ENCODE peak calls at places on chromosomes 16 and 17, in six cellular contexts. G is heart right ventricle, I is ovary, M is GM23338, U is IMR-90, J is OCI-LY7. A is an unnamed sample. For H3K4me1, the result is how much of the 10 kb centered on the place peaks cover.

GRCh38 chr17:46057366-46057765 is 58.3 kb downstream of the STH start:
- DNase-seq in G (no peak), U (no peak), I (no peak), J (no peak), M (no peak), A (no peak)

GRCh38 chr17:51050291-51051033 is 70.2 kb downstream of the SPAG9 start:
- DNase-seq in U (no peak), J (peak), I (no peak), M (no peak), G (no peak), A (no peak)

GRCh38 chr16:75265911-75266701 is 14.7 kb upstream of the BCAR1 start:
- DNase-seq in I (peak), U (peak), J (peak), G (peak), M (peak), A (peak)

GRCh38 chr17:78132767-78133178 is 2.2 kb downstream of the TMC8 start:
- DNase-seq in J (no peak), I (no peak), M (no peak), G (no peak), U (no peak), A (no peak)

GRCh38 chr16:71929048-71929447 is 33.7 kb downstream of the IST1 start:
- DNase-seq in U (peak), I (no peak), G (peak), M (no peak), J (no peak), A (no peak)

GRCh38 chr17:50298018-50298417 is 23.8 kb downstream of the TMEM92 start:
- DNase-seq in I (peak), M (no peak), J (no peak), G (no peak), U (no peak), A (no peak)

GRCh38 chr17:72370819-72371218 is 250.0 kb downstream of the SOX9 start:
- DNase-seq in J (no peak), G (no peak), M (no peak), U (peak), I (no peak), A (no peak)

GRCh38 chr16:54934536-54935410 is 4.1 kb downstream of the IRX5 start:
- DNase-seq in U (no peak), J (no peak), I (no peak), M (peak), G (peak), A (peak)

GRCh38 chr17:78873519-78874340 is 29.3 kb downstream of the CEP295NL start:
- DNase-seq in M (no peak), U (peak), J (no peak), G (peak), I (peak), A (peak)

GRCh38 chr17:69141802-69142472 is at the start of gene ABCA6:
- DNase-seq in G (no peak), U (no peak), M (no peak), I (no peak), J (no peak), A (no peak)

GRCh38 chr17:39747745-39748144 is 10.0 kb downstream of the GRB7 start:
- DNase-seq in G (no peak), U (no peak), J (no peak), M (no peak), I (no peak), A (no peak)

GRCh38 chr17:21214777-21215541 is 998 bp upstream of the TMEM11 start:
- DNase-seq in U (no peak), M (peak), G (peak), I (peak), J (peak), A (no peak)

GRCh38 chr17:48054238-48055185 is 6.4 kb downstream of the NFE2L1 start:
- DNase-seq in M (peak), U (peak), J (no peak), G (peak), I (peak), A (peak)

GRCh38 chr17:13230350-13230900 is 212.6 kb upstream of the ELAC2 start:
- DNase-seq in U (no peak), G (no peak), I (no peak), M (no peak), J (no peak), A (no peak)

GRCh38 chr17:65447823-65448222 is 113.6 kb downstream of the AXIN2 start:
- DNase-seq in J (no peak), I (no peak), G (no peak), U (no peak), M (no peak), A (no peak)

GRCh38 chr16:48535831-48536599 is 74.0 kb downstream of the N4BP1 start:
- DNase-seq in J (no peak), U (peak), M (peak), I (peak), G (peak), A (peak)

GRCh38 chr16:88798073-88798472 is 5.5 kb upstream of the CDT1 start:
- DNase-seq in G (no peak), I (no peak), M (no peak), U (no peak), J (no peak), A (no peak)
- H3K4me1 ChIP-seq in G (under half), I (under half), M (under half), U (under half), J (half or more), A (under half)

GRCh38 chr16:28186752-28187151 is 25.0 kb downstream of the XPO6 start:
- DNase-seq in J (no peak), I (no peak), M (no peak), U (peak), G (no peak), A (no peak)
- TF ChIP-seq CTCF in J (no peak), I (no peak), M (no peak), U (no peak), G (no peak), A (no peak)

GRCh38 chr17:74746922-74747321 is 1.5 kb upstream of the NHERF1 start:
- DNase-seq in J (no peak), I (no peak), G (no peak), U (no peak), M (no peak), A (no peak)
- H3K4me1 ChIP-seq in J (half or more), I (under half), G (under half), U (under half), M (half or more), A (under half)

GRCh38 chr16:78094166-78094565 is 5.3 kb upstream of the WWOX start:
- DNase-seq in M (peak), G (no peak), I (no peak), U (no peak), J (no peak), A (no peak)
- TF ChIP-seq CTCF in M (peak), G (no peak), I (no peak), U (no peak), J (peak), A (peak)

A was measured in psoas muscle.